ENCODE peak calls at places on chromosomes 7 and 10, in six cellular contexts. One of them, this sample, is unnamed.

GRCh38 chr7:71793251-71793650 is 618.9 kb downstream of the CALN1 start:
- DNase-seq in GM12864: no peak
- DNase-seq in foreskin fibroblast: no peak
- DNase-seq in astrocyte: peak
- DNase-seq in ovary: no peak
- DNase-seq in OCI-LY7: no peak
- DNase-seq in this sample: no peak

GRCh38 chr10:58335306-58336005 is 650 bp downstream of the UBE2D1 start:
- DNase-seq in GM12864: no peak
- DNase-seq in foreskin fibroblast: peak
- DNase-seq in ovary: no peak
- DNase-seq in OCI-LY7: no peak
- DNase-seq in astrocyte: peak
- DNase-seq in this sample: peak

GRCh38 chr10:72087392-72087968 is 871 bp downstream of the SPOCK2 start:
- DNase-seq in ovary: no peak
- DNase-seq in OCI-LY7: peak
- DNase-seq in astrocyte: no peak
- DNase-seq in foreskin fibroblast: no peak
- DNase-seq in GM12864: no peak
- DNase-seq in this sample: no peak

GRCh38 chr7:36999851-37000480 is 275.7 kb upstream of the AOAH start:
- DNase-seq in astrocyte: peak
- DNase-seq in ovary: no peak
- DNase-seq in GM12864: no peak
- DNase-seq in OCI-LY7: no peak
- DNase-seq in foreskin fibroblast: no peak
- DNase-seq in this sample: peak

GRCh38 chr7:122430710-122431109 is 126.2 kb upstream of the FEZF1 start:
- DNase-seq in ovary: no peak
- DNase-seq in astrocyte: no peak
- DNase-seq in foreskin fibroblast: no peak
- DNase-seq in OCI-LY7: no peak
- DNase-seq in GM12864: no peak
- DNase-seq in this sample: peak

GRCh38 chr7:1397491-1398327 is 61.6 kb downstream of the MICALL2 start:
- DNase-seq in astrocyte: peak
- DNase-seq in foreskin fibroblast: peak
- DNase-seq in GM12864: no peak
- DNase-seq in OCI-LY7: no peak
- DNase-seq in ovary: no peak
- DNase-seq in this sample: peak

GRCh38 chr7:152968003-152968402 is 208.5 kb downstream of the ACTR3B start:
- DNase-seq in OCI-LY7: no peak
- DNase-seq in foreskin fibroblast: no peak
- DNase-seq in GM12864: no peak
- DNase-seq in astrocyte: no peak
- DNase-seq in ovary: no peak
- DNase-seq in this sample: peak

GRCh38 chr10:70341016-70341415 is 41.4 kb downstream of the LRRC20 start:
- DNase-seq in astrocyte: no peak
- DNase-seq in foreskin fibroblast: no peak
- DNase-seq in OCI-LY7: no peak
- DNase-seq in ovary: no peak
- DNase-seq in GM12864: no peak
- DNase-seq in this sample: no peak

GRCh38 chr10:22345301-22346086 is at the start of gene SPAG6:
- DNase-seq in GM12864: no peak
- DNase-seq in ovary: peak
- DNase-seq in OCI-LY7: no peak
- DNase-seq in astrocyte: no peak
- DNase-seq in foreskin fibroblast: no peak
- DNase-seq in this sample: no peak

GRCh38 chr7:47690902-47691558 is 109.1 kb upstream of the TNS3 start:
- DNase-seq in OCI-LY7: no peak
- DNase-seq in ovary: no peak
- DNase-seq in foreskin fibroblast: peak
- DNase-seq in GM12864: no peak
- DNase-seq in astrocyte: peak
- DNase-seq in this sample: peak

GRCh38 chr10:35004651-35005050 is 85.5 kb downstream of the CUL2 start:
- DNase-seq in GM12864: no peak
- DNase-seq in ovary: no peak
- DNase-seq in OCI-LY7: no peak
- DNase-seq in foreskin fibroblast: peak
- DNase-seq in astrocyte: peak
- DNase-seq in this sample: no peak

GRCh38 chr10:67763499-67764011 is 67.6 kb upstream of the CTNNA3 start:
- DNase-seq in GM12864: no peak
- DNase-seq in foreskin fibroblast: peak
- DNase-seq in astrocyte: peak
- DNase-seq in ovary: peak
- DNase-seq in OCI-LY7: peak
- DNase-seq in this sample: peak

GRCh38 chr10:4561301-4561700 is 264.7 kb upstream of the AKR1E2 start:
- DNase-seq in GM12864: no peak
- DNase-seq in ovary: no peak
- DNase-seq in astrocyte: peak
- DNase-seq in OCI-LY7: no peak
- DNase-seq in foreskin fibroblast: no peak
- DNase-seq in this sample: no peak

GRCh38 chr10:11893749-11894278 is 70.7 kb downstream of the PROSER2 start:
- DNase-seq in ovary: no peak
- DNase-seq in foreskin fibroblast: no peak
- DNase-seq in GM12864: no peak
- DNase-seq in astrocyte: no peak
- DNase-seq in OCI-LY7: no peak
- DNase-seq in this sample: no peak

GRCh38 chr10:130387936-130388580 is 251.9 kb downstream of the GLRX3 start:
- DNase-seq in ovary: no peak
- DNase-seq in OCI-LY7: no peak
- DNase-seq in GM12864: no peak
- DNase-seq in astrocyte: no peak
- DNase-seq in foreskin fibroblast: no peak
- DNase-seq in this sample: no peak

GRCh38 chr10:73641272-73642060 is at the start of gene MYOZ1:
- DNase-seq in foreskin fibroblast: no peak
- DNase-seq in astrocyte: no peak
- DNase-seq in ovary: no peak
- DNase-seq in OCI-LY7: no peak
- DNase-seq in GM12864: no peak
- DNase-seq in this sample: no peak

GRCh38 chr10:114925675-114926204 is 12.3 kb upstream of the TRUB1 start:
- DNase-seq in astrocyte: peak
- DNase-seq in GM12864: no peak
- DNase-seq in OCI-LY7: no peak
- DNase-seq in ovary: no peak
- DNase-seq in foreskin fibroblast: peak
- DNase-seq in this sample: peak

GRCh38 chr10:73644015-73644743 is 2.9 kb upstream of the MYOZ1 start:
- DNase-seq in GM12864: peak
- DNase-seq in ovary: peak
- DNase-seq in astrocyte: no peak
- DNase-seq in OCI-LY7: peak
- DNase-seq in foreskin fibroblast: peak
- DNase-seq in this sample: peak

GRCh38 chr10:126421745-126422144 is 33.5 kb upstream of the ADAM12 start:
- DNase-seq in astrocyte: peak
- DNase-seq in foreskin fibroblast: peak
- DNase-seq in ovary: no peak
- DNase-seq in OCI-LY7: no peak
- DNase-seq in GM12864: no peak
- DNase-seq in this sample: peak

GRCh38 chr10:108601856-108602255 is 1321.5 kb downstream of the XPNPEP1 start:
- DNase-seq in OCI-LY7: no peak
- DNase-seq in ovary: no peak
- DNase-seq in foreskin fibroblast: peak
- DNase-seq in GM12864: no peak
- DNase-seq in astrocyte: peak
- DNase-seq in this sample: no peak

GRCh38 chr7:112056409-112056808 is 149.8 kb downstream of the DOCK4 start:
- DNase-seq in OCI-LY7: no peak
- DNase-seq in GM12864: peak
- DNase-seq in astrocyte: no peak
- DNase-seq in foreskin fibroblast: no peak
- DNase-seq in ovary: no peak
- DNase-seq in this sample: peak

GRCh38 chr7:29147821-29148220 is 1.5 kb upstream of the CPVL start:
- DNase-seq in GM12864: no peak
- DNase-seq in astrocyte: no peak
- DNase-seq in foreskin fibroblast: no peak
- DNase-seq in OCI-LY7: no peak
- DNase-seq in ovary: no peak
- DNase-seq in this sample: no peak

GRCh38 chr10:33277135-33277536 is 57.3 kb downstream of the NRP1 start:
- DNase-seq in OCI-LY7: no peak
- DNase-seq in astrocyte: no peak
- DNase-seq in ovary: no peak
- DNase-seq in foreskin fibroblast: no peak
- DNase-seq in GM12864: no peak
- DNase-seq in this sample: no peak

GRCh38 chr10:24256619-24257018 is 47.7 kb downstream of the KIAA1217 start:
- DNase-seq in astrocyte: peak
- DNase-seq in ovary: no peak
- DNase-seq in foreskin fibroblast: no peak
- DNase-seq in GM12864: no peak
- DNase-seq in OCI-LY7: no peak
- DNase-seq in this sample: peak

DNA sequence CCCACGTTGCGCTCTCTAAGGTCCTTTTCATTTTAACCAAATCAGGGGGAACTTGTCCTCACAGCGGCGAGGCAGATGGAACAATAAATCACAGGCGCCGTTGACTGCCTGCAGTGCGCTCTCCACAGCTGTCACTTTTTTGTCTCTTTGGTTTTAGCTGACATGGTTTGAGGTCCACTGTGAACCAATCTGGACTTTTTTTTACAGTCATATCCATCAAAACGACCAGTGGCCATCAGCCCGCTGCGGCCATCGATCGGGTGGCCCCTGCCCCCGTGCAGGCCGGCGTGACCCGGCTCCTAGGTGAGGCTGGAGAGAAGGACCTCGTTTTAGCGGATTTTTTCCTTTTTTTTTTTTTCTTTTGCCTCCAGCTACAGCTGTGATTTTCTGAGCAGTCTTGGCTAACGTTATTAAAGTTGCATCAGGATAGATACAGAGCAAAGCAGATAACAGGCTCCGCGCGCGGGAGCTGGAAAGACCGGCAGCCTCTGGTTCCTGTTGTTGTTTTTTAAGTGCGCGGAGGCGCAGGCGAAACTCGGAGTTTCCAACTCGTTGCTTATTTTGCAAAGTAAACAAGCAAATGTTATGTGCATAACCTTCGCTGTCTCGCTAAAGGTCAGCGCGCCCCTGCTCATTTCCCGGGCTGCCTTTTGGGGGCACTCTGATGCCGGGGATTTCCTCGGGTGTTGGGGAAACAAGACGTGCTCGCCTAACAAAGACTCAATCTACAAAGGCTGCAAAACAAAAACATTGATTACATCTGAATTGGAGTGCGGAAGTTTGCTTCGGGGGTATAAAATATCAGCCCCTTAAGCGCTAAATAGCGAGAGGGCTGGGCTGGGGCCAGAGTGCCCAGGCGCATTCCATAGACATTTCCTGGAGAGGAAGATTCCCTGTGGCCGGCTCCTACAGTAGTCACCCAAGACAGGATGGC is 414.9 kb upstream of the MKI67 start:
- DNase-seq in GM12864: no peak
- DNase-seq in OCI-LY7: no peak
- DNase-seq in astrocyte: no peak
- DNase-seq in ovary: no peak
- DNase-seq in foreskin fibroblast: no peak
- DNase-seq in this sample: no peak
- H3K4me3 ChIP-seq in GM12864: no peak
- H3K4me3 ChIP-seq in OCI-LY7: no peak
- H3K4me3 ChIP-seq in astrocyte: no peak
- H3K4me3 ChIP-seq in ovary: no peak
- H3K4me3 ChIP-seq in foreskin fibroblast: no peak
- H3K4me3 ChIP-seq in this sample: no peak

DNA sequence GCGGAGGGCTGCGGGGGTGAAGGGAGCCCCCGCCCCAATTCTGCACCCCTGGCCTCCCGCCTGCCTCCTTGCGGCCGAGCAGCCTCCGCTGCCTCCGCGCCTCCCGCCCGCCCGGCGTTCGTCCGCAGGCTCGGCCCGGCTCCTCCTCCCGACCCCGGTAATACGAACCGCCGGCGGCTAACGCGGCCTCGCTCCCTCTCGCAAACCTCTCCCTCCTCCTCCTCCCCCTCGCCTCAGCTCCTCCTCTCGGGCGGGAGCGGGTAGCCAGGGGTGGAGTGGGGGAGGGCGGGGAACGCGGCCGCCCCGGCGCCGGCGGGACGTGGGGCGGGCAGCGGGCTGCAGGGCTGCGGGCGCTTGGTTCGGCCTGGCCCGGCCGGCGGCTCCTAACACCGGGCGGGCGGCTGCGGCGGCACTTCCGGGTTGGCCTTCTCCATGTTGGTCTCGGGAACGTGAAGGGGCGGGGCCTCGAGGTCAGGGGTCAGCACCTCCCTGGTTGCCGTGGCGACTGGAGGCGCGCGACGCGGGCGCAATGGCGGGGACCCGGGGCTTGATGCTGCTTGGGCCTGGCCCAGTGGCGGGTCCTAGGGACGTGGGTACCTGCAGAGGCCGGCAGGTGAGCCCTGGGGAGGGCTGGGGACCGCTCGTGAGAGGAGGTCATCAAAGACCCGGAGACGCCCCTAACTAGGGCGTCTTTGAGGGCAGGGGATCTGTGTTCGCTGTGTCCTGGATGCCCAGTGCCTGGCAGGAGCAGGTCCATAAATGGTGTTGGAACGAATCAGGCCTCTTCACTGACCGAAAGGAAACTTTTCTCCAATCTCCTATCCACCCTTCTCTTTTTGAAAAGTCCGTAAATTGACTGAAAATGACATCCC is at the start of gene RAB11FIP2:
- DNase-seq in astrocyte: peak
- DNase-seq in ovary: peak
- DNase-seq in foreskin fibroblast: peak
- DNase-seq in OCI-LY7: peak
- DNase-seq in GM12864: peak
- DNase-seq in this sample: peak
- TF ChIP-seq CTCF in astrocyte: no peak
- TF ChIP-seq CTCF in ovary: no peak
- TF ChIP-seq CTCF in foreskin fibroblast: no peak
- TF ChIP-seq CTCF in OCI-LY7: peak
- TF ChIP-seq CTCF in GM12864: peak
- TF ChIP-seq CTCF in this sample: peak

GRCh38 chr7:98870071-98870651 is 347 bp upstream of the TMEM130 start:
- DNase-seq in OCI-LY7: peak
- DNase-seq in foreskin fibroblast: peak
- DNase-seq in ovary: peak
- DNase-seq in astrocyte: peak
- DNase-seq in GM12864: no peak
- DNase-seq in this sample: peak
- H3K4me3 ChIP-seq in OCI-LY7: peak
- H3K4me3 ChIP-seq in foreskin fibroblast: peak
- H3K4me3 ChIP-seq in ovary: peak
- H3K4me3 ChIP-seq in astrocyte: peak
- H3K4me3 ChIP-seq in GM12864: peak
- H3K4me3 ChIP-seq in this sample: peak

GRCh38 chr10:55497893-55498499 is 697.0 kb upstream of the PCDH15 start:
- DNase-seq in GM12864: no peak
- DNase-seq in astrocyte: no peak
- DNase-seq in ovary: no peak
- DNase-seq in OCI-LY7: no peak
- DNase-seq in foreskin fibroblast: no peak
- DNase-seq in this sample: no peak

GRCh38 chr10:55495555-55495954 is 694.5 kb upstream of the PCDH15 start:
- DNase-seq in foreskin fibroblast: no peak
- DNase-seq in GM12864: no peak
- DNase-seq in OCI-LY7: no peak
- DNase-seq in ovary: no peak
- DNase-seq in astrocyte: no peak
- DNase-seq in this sample: no peak

GRCh38 chr10:55500931-55501559 is 700.0 kb upstream of the PCDH15 start:
- DNase-seq in foreskin fibroblast: no peak
- DNase-seq in GM12864: no peak
- DNase-seq in ovary: no peak
- DNase-seq in OCI-LY7: peak
- DNase-seq in astrocyte: peak
- DNase-seq in this sample: no peak
- TF ChIP-seq CTCF in foreskin fibroblast: peak
- TF ChIP-seq CTCF in GM12864: peak
- TF ChIP-seq CTCF in ovary: no peak
- TF ChIP-seq CTCF in OCI-LY7: peak
- TF ChIP-seq CTCF in astrocyte: peak
- TF ChIP-seq CTCF in this sample: no peak

This sample was measured in fibroblast of the aortic adventitia.